ENCODE peak calls at places on chromosomes 7 and 10, in seven cellular contexts. F is effector CD4-positive, alpha-beta T cell; U is EH; L is hepatocyte; C is naive thymus-derived CD8-positive, alpha-beta T cell; V is stimulated activated effector memory CD8-positive, alpha-beta T cell treated with anti-CD3 and anti-CD28 coated beads, Interleukin-12 subunit alpha, Interleukin-12 subunit beta, amount 100 ng/mL, for 72 hours; M is AG10803. E is an unnamed sample.

GRCh38 chr10:98403812-98404504 is 11.0 kb downstream of the PYROXD2 start:
- DNase-seq in M (peak; percentile 26), L (no peak), F (no peak), C (no peak), U (peak; percentile 67), V (no peak), E (no peak)

GRCh38 chr7:159119851-159120539 is 24.7 kb downstream of the VIPR2 start:
- DNase-seq in U (no peak), F (no peak), V (no peak), C (no peak), L (no peak), M (no peak), E (no peak)

GRCh38 chr7:1219516-1219915 is 13.2 kb upstream of the UNCX start:
- DNase-seq in M (no peak), C (no peak), V (no peak), U (no peak), F (no peak), L (peak; percentile 2), E (no peak)

GRCh38 chr10:7704360-7704759 is 1.2 kb downstream of the ITIH2 start:
- DNase-seq in M (no peak), F (no peak), C (no peak), V (no peak), L (no peak), U (no peak), E (no peak)

GRCh38 chr10:14282271-14282670 is 48.5 kb downstream of the FRMD4A start:
- DNase-seq in M (peak; percentile 3), U (peak; percentile 63), F (no peak), C (no peak), V (no peak), L (no peak), E (peak; percentile 28)

GRCh38 chr7:81447351-81447952 is 322.4 kb downstream of the HGF start:
- DNase-seq in F (no peak), C (no peak), L (peak; percentile 69), U (peak; percentile 60), M (peak; percentile 68), V (no peak), E (peak; percentile 9)

GRCh38 chr7:131949659-131950058 is 393.2 kb upstream of the PODXL start:
- DNase-seq in M (no peak), U (no peak), F (no peak), L (no peak), V (no peak), C (no peak), E (no peak)

GRCh38 chr10:17035446-17035845 is 94.2 kb downstream of the CUBN start:
- DNase-seq in V (no peak), F (no peak), C (no peak), U (no peak), M (no peak), L (peak; percentile 11), E (no peak)

GRCh38 chr7:50399635-50400034 is 50.5 kb downstream of the FIGNL1 start:
- DNase-seq in L (no peak), F (no peak), C (no peak), U (no peak), V (no peak), M (no peak), E (no peak)

GRCh38 chr10:80537086-80537704 is 507 bp upstream of the SH2D4B start:
- DNase-seq in L (no peak), M (no peak), C (no peak), U (no peak), V (peak; percentile 45), F (no peak), E (no peak)

GRCh38 chr7:27173412-27174076 is 576 bp downstream of the HOXA10 start:
- DNase-seq in M (no peak), V (no peak), U (peak; percentile 52), L (no peak), C (no peak), F (no peak), E (no peak)

GRCh38 chr7:153103219-153103618 is 343.7 kb downstream of the ACTR3B start:
- DNase-seq in V (no peak), F (no peak), M (no peak), L (no peak), U (no peak), C (no peak), E (no peak)

GRCh38 chr7:158810846-158811245 is 18.5 kb downstream of the ESYT2 start:
- DNase-seq in F (no peak), M (no peak), V (no peak), C (no peak), L (no peak), U (no peak), E (no peak)

GRCh38 chr10:70300461-70300860 is 16.7 kb upstream of the NPFFR1 start:
- DNase-seq in U (no peak), V (no peak), F (no peak), M (no peak), C (no peak), L (no peak), E (no peak)

GRCh38 chr7:16845746-16846145 is 36.0 kb downstream of the AGR3 start:
- DNase-seq in C (no peak), L (no peak), V (no peak), F (no peak), M (no peak), U (no peak), E (no peak)

GRCh38 chr10:36492590-36493510 is 632.5 kb upstream of the ANKRD30A start:
- DNase-seq in C (no peak), F (no peak), L (no peak), M (peak; percentile 65), V (no peak), U (peak; percentile 80), E (peak; percentile 45)

GRCh38 chr10:28179490-28180099 is 123.3 kb downstream of the MPP7 start:
- DNase-seq in C (peak; percentile 51), F (peak; percentile 38), U (peak; percentile 76), L (peak; percentile 60), V (no peak), M (peak; percentile 73), E (no peak)

GRCh38 chr7:128920913-128921582 is 10.5 kb upstream of the KCP start:
- DNase-seq in F (no peak), L (no peak), C (no peak), M (no peak), V (no peak), U (no peak), E (no peak)

GRCh38 chr7:81956520-81956919 is 186.7 kb upstream of the HGF start:
- DNase-seq in F (no peak), V (no peak), M (peak; percentile 53), L (peak; percentile 46), C (no peak), U (peak; percentile 52), E (no peak)

GRCh38 chr10:11608159-11608966 is 3.1 kb downstream of the USP6NL start:
- DNase-seq in V (no peak), F (no peak), M (no peak), L (no peak), C (no peak), U (no peak), E (no peak)

GRCh38 chr10:49034925-49035324 is 80.4 kb downstream of the VSTM4 start:
- DNase-seq in F (no peak), L (no peak), V (no peak), C (no peak), U (no peak), M (no peak), E (no peak)

GRCh38 chr10:131155903-131156285 is 155.6 kb downstream of the TCERG1L start:
- DNase-seq in F (no peak), C (no peak), V (no peak), M (no peak), U (no peak), L (no peak), E (no peak)

GRCh38 chr10:131667047-131667446 is 233.8 kb upstream of the PPP2R2D start:
- DNase-seq in U (no peak), V (no peak), C (no peak), M (no peak), L (no peak), F (no peak), E (no peak)

GRCh38 chr10:70652761-70653657 is 19.3 kb upstream of the ADAMTS14 start:
- DNase-seq in V (no peak), U (peak; percentile 99), C (no peak), L (peak; percentile 36), F (no peak), M (peak; percentile 97), E (peak; percentile 95)

E was measured in BJ.